ENCODE peak calls at places on chromosomes 13 and 19, in four cellular contexts. One of them, this sample, is unnamed.

GRCh38 chr19:797528-798414 is 519 bp downstream of the PTBP1 start:
- DNase-seq in RWPE2: no peak
- DNase-seq in NCI-H2081: peak; percentile 88
- DNase-seq in SK-N-DZ: peak; percentile 86
- DNase-seq in this sample: peak; percentile 32

GRCh38 chr19:57103573-57104277 is 16.1 kb upstream of the USP29 start:
- DNase-seq in RWPE2: no peak
- DNase-seq in NCI-H2081: peak; percentile 17
- DNase-seq in SK-N-DZ: peak; percentile 40
- DNase-seq in this sample: peak; percentile 15

GRCh38 chr19:34044011-34044410 is 128.3 kb upstream of the LSM14A start:
- DNase-seq in RWPE2: no peak
- DNase-seq in NCI-H2081: no peak
- DNase-seq in SK-N-DZ: no peak
- DNase-seq in this sample: no peak

GRCh38 chr19:2394669-2395292 is 32.6 kb downstream of the TIMM13 start:
- DNase-seq in RWPE2: no peak
- DNase-seq in NCI-H2081: no peak
- DNase-seq in SK-N-DZ: no peak
- DNase-seq in this sample: peak; percentile 38

GRCh38 chr19:10009714-10010224 is 535 bp downstream of the COL5A3 start:
- DNase-seq in RWPE2: no peak
- DNase-seq in NCI-H2081: no peak
- DNase-seq in SK-N-DZ: no peak
- DNase-seq in this sample: no peak

GRCh38 chr19:41637484-41637883 is 10.6 kb upstream of the CEACAM4 start:
- DNase-seq in RWPE2: no peak
- DNase-seq in NCI-H2081: no peak
- DNase-seq in SK-N-DZ: no peak
- DNase-seq in this sample: no peak

GRCh38 chr19:37995346-37995745 is 88.3 kb downstream of the SIPA1L3 start:
- DNase-seq in RWPE2: no peak
- DNase-seq in NCI-H2081: no peak
- DNase-seq in SK-N-DZ: no peak
- DNase-seq in this sample: no peak

GRCh38 chr19:46618670-46619231 is 6.1 kb downstream of the PTGIR start:
- DNase-seq in RWPE2: no peak
- DNase-seq in NCI-H2081: peak; percentile 37
- DNase-seq in SK-N-DZ: no peak
- DNase-seq in this sample: peak; percentile 77

GRCh38 chr19:48547722-48548121 is 4.2 kb upstream of the SULT2B1 start:
- DNase-seq in RWPE2: no peak
- DNase-seq in NCI-H2081: no peak
- DNase-seq in SK-N-DZ: no peak
- DNase-seq in this sample: no peak

GRCh38 chr13:23901365-23901764 is 4.1 kb upstream of the C1QTNF9B start:
- DNase-seq in RWPE2: no peak
- DNase-seq in NCI-H2081: no peak
- DNase-seq in SK-N-DZ: no peak
- DNase-seq in this sample: no peak

GRCh38 chr13:99975626-99976025 is 4.1 kb upstream of the ZIC5 start:
- DNase-seq in RWPE2: no peak
- DNase-seq in NCI-H2081: no peak
- DNase-seq in SK-N-DZ: no peak
- DNase-seq in this sample: no peak

GRCh38 chr13:62320129-62320724 is 904.6 kb upstream of the PCDH20 start:
- DNase-seq in RWPE2: no peak
- DNase-seq in NCI-H2081: peak; percentile 64
- DNase-seq in SK-N-DZ: peak; percentile 77
- DNase-seq in this sample: peak; percentile 36

GRCh38 chr19:41219924-41220567 is 1.0 kb downstream of the AXL start:
- DNase-seq in RWPE2: no peak
- DNase-seq in NCI-H2081: no peak
- DNase-seq in SK-N-DZ: no peak
- DNase-seq in this sample: no peak

GRCh38 chr13:28239374-28239773 is 101.0 kb downstream of the PAN3 start:
- DNase-seq in RWPE2: no peak
- DNase-seq in NCI-H2081: no peak
- DNase-seq in SK-N-DZ: no peak
- DNase-seq in this sample: no peak

GRCh38 chr13:97255515-97255999 is 33.4 kb downstream of the MBNL2 start:
- DNase-seq in RWPE2: no peak
- DNase-seq in NCI-H2081: no peak
- DNase-seq in SK-N-DZ: no peak
- DNase-seq in this sample: no peak

GRCh38 chr13:64397699-64398098 is 2832.4 kb downstream of the PCDH9 start:
- DNase-seq in RWPE2: no peak
- DNase-seq in NCI-H2081: no peak
- DNase-seq in SK-N-DZ: no peak
- DNase-seq in this sample: no peak

GRCh38 chr13:111912991-111913781 is 153.8 kb upstream of the SOX1 start:
- DNase-seq in RWPE2: no peak
- DNase-seq in NCI-H2081: no peak
- DNase-seq in SK-N-DZ: no peak
- DNase-seq in this sample: no peak

GRCh38 chr19:7230826-7231225 is 63.4 kb downstream of the INSR start:
- DNase-seq in RWPE2: no peak
- DNase-seq in NCI-H2081: no peak
- DNase-seq in SK-N-DZ: no peak
- DNase-seq in this sample: no peak

GRCh38 chr13:36919206-36919832 is 719 bp downstream of the SMAD9 start:
- DNase-seq in RWPE2: no peak
- DNase-seq in NCI-H2081: peak; percentile 56
- DNase-seq in SK-N-DZ: peak; percentile 70
- DNase-seq in this sample: no peak

GRCh38 chr19:18428837-18429674 is 8.9 kb downstream of the ISYNA1 start:
- DNase-seq in RWPE2: no peak
- DNase-seq in NCI-H2081: no peak
- DNase-seq in SK-N-DZ: peak; percentile 85
- DNase-seq in this sample: no peak

GRCh38 chr19:4557971-4558941 is 1.2 kb downstream of the SEMA6B start:
- DNase-seq in RWPE2: no peak
- DNase-seq in NCI-H2081: no peak
- DNase-seq in SK-N-DZ: no peak
- DNase-seq in this sample: no peak

GRCh38 chr13:93066187-93066586 is 160.4 kb upstream of the GPC6 start:
- DNase-seq in RWPE2: no peak
- DNase-seq in NCI-H2081: no peak
- DNase-seq in SK-N-DZ: no peak
- DNase-seq in this sample: no peak

GRCh38 chr19:4831351-4832340 is at the start of gene TICAM1:
- DNase-seq in RWPE2: peak; percentile 64
- DNase-seq in NCI-H2081: no peak
- DNase-seq in SK-N-DZ: no peak
- DNase-seq in this sample: no peak

GRCh38 chr13:113527272-113527958 is 36.9 kb upstream of the DCUN1D2 start:
- DNase-seq in RWPE2: peak; percentile 17
- DNase-seq in NCI-H2081: no peak
- DNase-seq in SK-N-DZ: no peak
- DNase-seq in this sample: no peak

GRCh38 chr19:42175952-42176648 is 41.4 kb downstream of the DEDD2 start:
- DNase-seq in RWPE2: no peak
- DNase-seq in NCI-H2081: no peak
- DNase-seq in SK-N-DZ: peak; percentile 46
- DNase-seq in this sample: no peak

GRCh38 chr13:46578590-46578975 is 25.6 kb downstream of the LRCH1 start:
- DNase-seq in RWPE2: no peak
- DNase-seq in NCI-H2081: no peak
- DNase-seq in SK-N-DZ: no peak
- DNase-seq in this sample: no peak

GRCh38 chr19:11651062-11651461 is 53.8 kb downstream of the ZNF627 start:
- DNase-seq in RWPE2: no peak
- DNase-seq in NCI-H2081: no peak
- DNase-seq in SK-N-DZ: no peak
- DNase-seq in this sample: no peak

GRCh38 chr13:98353750-98354149 is 176.7 kb upstream of the RNF113B start:
- DNase-seq in RWPE2: no peak
- DNase-seq in NCI-H2081: no peak
- DNase-seq in SK-N-DZ: no peak
- DNase-seq in this sample: no peak

GRCh38 chr19:12825259-12826131 is 8.9 kb downstream of the RTBDN start:
- DNase-seq in RWPE2: no peak
- DNase-seq in NCI-H2081: peak; percentile 10
- DNase-seq in SK-N-DZ: peak; percentile 71
- DNase-seq in this sample: no peak

This sample was measured in GM12878.